ENCODE peak calls at places on chromosomes 6 and 20, in ten cellular contexts. G is activated T-helper 9 cell treated with anti-CD3 and anti-CD28 coated beads, Interleukin-2, amount 50 U/mL, for 16 hours; I is RCC 7860; W is aorta; O is NCI-H1092 treated with DMSO at 0.1 percent for 48 hours; C is activated T-helper 1 cell treated with anti-CD3 and anti-CD28 coated beads, Interleukin-12 subunit alpha, Interleukin-12 subunit beta, Interleukin-2, Interleukin-4 antibody, amounts not matched to agents 30 ng/mL and 10 ng/mL and 1 ng/mL, durations not matched to agents 14 hours and 24 hours and 36 hours; B is kidney; Z is NCI-H2029 treated with DMSO at 0.1 percent for 48 hours; F is MG63; U is activated T-cell treated with anti-CD3 and anti-CD28 coated beads for 24 hours. E is an unnamed sample.

GRCh38 chr6:80637312-80637711 is 530.8 kb downstream of the BCKDHB start:
- DNase-seq in Z (no peak), W (no peak), F (no peak), O (no peak), G (no peak), B (no peak), U (no peak), C (no peak), I (no peak), E (no peak)

GRCh38 chr6:3001773-3002293 is 2.1 kb downstream of the NQO2 start:
- DNase-seq in Z (no peak), I (peak), W (no peak), G (no peak), C (no peak), O (no peak), B (no peak), F (peak), U (no peak), E (no peak)

GRCh38 chr20:21609221-21609620 is 95.4 kb upstream of the NKX2-2 start:
- DNase-seq in B (no peak), W (no peak), C (no peak), I (no peak), O (no peak), Z (no peak), G (no peak), U (no peak), F (peak), E (no peak)

GRCh38 chr20:1860446-1860845 is 34.8 kb upstream of the SIRPA start:
- DNase-seq in W (no peak), F (peak), Z (no peak), G (no peak), B (no peak), C (no peak), I (peak), O (no peak), U (no peak), E (no peak)

GRCh38 chr6:21457647-21458046 is 135.9 kb upstream of the SOX4 start:
- DNase-seq in G (no peak), C (no peak), O (no peak), F (no peak), B (no peak), W (no peak), U (no peak), Z (no peak), I (no peak), E (no peak)

GRCh38 chr6:111838749-111839484 is 34.3 kb downstream of the FYN start:
- DNase-seq in B (no peak), W (no peak), Z (no peak), C (peak), F (no peak), O (no peak), I (no peak), U (no peak), G (no peak), E (no peak)

GRCh38 chr6:43282636-43283513 is 15.2 kb upstream of the SLC22A7 start:
- DNase-seq in O (no peak), G (no peak), W (no peak), Z (no peak), U (no peak), C (no peak), B (no peak), I (no peak), F (no peak), E (no peak)

GRCh38 chr20:53608456-53609413 is 15.1 kb upstream of the ZNF217 start:
- DNase-seq in G (no peak), Z (no peak), U (no peak), W (peak), B (no peak), C (no peak), I (no peak), O (no peak), F (peak), E (no peak)

GRCh38 chr6:41958022-41958856 is 16.6 kb upstream of the CCND3 start:
- DNase-seq in G (no peak), F (no peak), I (no peak), Z (no peak), U (no peak), C (no peak), W (no peak), O (no peak), B (no peak), E (no peak)

GRCh38 chr20:40979247-40979646 is 49.4 kb upstream of the TOP1 start:
- DNase-seq in F (no peak), C (no peak), B (no peak), Z (no peak), U (no peak), G (no peak), I (no peak), W (no peak), O (no peak), E (no peak)

GRCh38 chr6:7042056-7042653 is 65.6 kb upstream of the RREB1 start:
- DNase-seq in F (peak), W (no peak), I (no peak), G (no peak), Z (no peak), U (no peak), O (no peak), B (no peak), C (no peak), E (no peak)

GRCh38 chr6:35149891-35150566 is 8.9 kb upstream of the TCP11 start:
- DNase-seq in I (no peak), C (no peak), Z (no peak), O (no peak), W (no peak), U (no peak), G (no peak), B (no peak), F (no peak), E (no peak)

GRCh38 chr6:83071023-83071422 is 3.6 kb downstream of the DOP1A start:
- DNase-seq in B (no peak), U (no peak), G (no peak), O (no peak), I (no peak), F (no peak), W (no peak), Z (no peak), C (no peak), E (no peak)